ENCODE peak calls at places on chromosomes 6 and 20, in four cellular contexts. W is dermis blood vessel endothelial cell, N is fibroblast of pulmonary artery, G is HTR-8/SVneo. F is an unnamed sample.

GRCh38 chr6:108497883-108498282 is 62.8 kb upstream of the FOXO3 start:
- DNase-seq in W (peak), N (peak), G (peak), F (peak)

GRCh38 chr6:109456710-109457595 is 1.4 kb upstream of the MICAL1 start:
- DNase-seq in G (no peak), W (peak), N (peak), F (peak)

GRCh38 chr20:3786126-3786484 is 435 bp downstream of the CENPB start:
- DNase-seq in N (peak), W (peak), G (no peak), F (peak)

GRCh38 chr6:45500924-45501816 is 123.4 kb upstream of the SUPT3H start:
- DNase-seq in N (no peak), W (peak), G (peak), F (no peak)

GRCh38 chr6:150598401-150598800 is 1.3 kb upstream of the PLEKHG1 start:
- DNase-seq in N (no peak), G (no peak), W (no peak), F (no peak)

GRCh38 chr20:2637246-2637645 is 15.2 kb upstream of the NOP56 start:
- DNase-seq in N (no peak), W (no peak), G (no peak), F (no peak)

GRCh38 chr6:127343753-127344659 is 597 bp upstream of the ECHDC1 start:
- DNase-seq in G (peak), W (peak), N (peak), F (peak)

GRCh38 chr6:161498881-161499280 is 225.0 kb upstream of the AGPAT4 start:
- DNase-seq in W (no peak), G (no peak), N (no peak), F (no peak)

GRCh38 chr6:127100510-127101140 is 17.8 kb upstream of the RSPO3 start:
- DNase-seq in G (no peak), W (peak), N (peak), F (peak)

GRCh38 chr20:19598117-19598516 is 159.9 kb upstream of the RIN2 start:
- DNase-seq in G (no peak), N (no peak), W (no peak), F (no peak)

GRCh38 chr6:148746363-148747144 is at the start of gene UST:
- DNase-seq in N (peak), G (peak), W (peak), F (peak)

GRCh38 chr6:47420394-47421371 is 56.9 kb upstream of the CD2AP start:
- DNase-seq in N (peak), W (peak), G (no peak), F (no peak)

GRCh38 chr20:976033-976432 is 26.1 kb downstream of the RSPO4 start:
- DNase-seq in N (no peak), G (no peak), W (no peak), F (no peak)

GRCh38 chr6:87879144-87879861 is 168.3 kb upstream of the SPACA1 start:
- DNase-seq in G (no peak), N (no peak), W (no peak), F (peak)

GRCh38 chr6:125558451-125558850 is 191.0 kb upstream of the HEY2 start:
- DNase-seq in W (no peak), G (no peak), N (no peak), F (no peak)

GRCh38 chr6:27096834-27097511 is 150.5 kb upstream of the PRSS16 start:
- DNase-seq in W (peak), G (peak), N (peak), F (peak)

GRCh38 chr20:50533061-50533460 is 22.9 kb downstream of the PTPN1 start:
- DNase-seq in W (no peak), N (no peak), G (no peak), F (no peak)

GRCh38 chr6:119482850-119483285 is 133.3 kb upstream of the MAN1A1 start:
- DNase-seq in G (no peak), W (no peak), N (no peak), F (no peak)

GRCh38 chr20:3313681-3314080 is 74.7 kb upstream of the SLC4A11 start:
- DNase-seq in W (no peak), G (no peak), N (no peak), F (no peak)

F was measured in AG10803.